ENCODE peak calls at places on chromosomes 6 and 20, in eight cellular contexts. M is iPS DF 19.7; Q is AG08395; Z is stimulated activated CD8-positive, alpha-beta memory T cell treated with anti-CD3 and anti-CD28 coated beads, Interleukin-2, amount 100 ng/mL, for 1 hour; K is SW480; O is T follicular helper cell; J is ELR; H is pulmonary artery endothelial cell. A is an unnamed sample.

GRCh38 chr6:16130437-16130891 is 1.6 kb downstream of the MYLIP start:
- DNase-seq in M (no peak), Q (no peak), Z (no peak), K (peak; percentile 9), O (no peak), J (peak; percentile 13), H (no peak), A (no peak)

GRCh38 chr6:147204060-147204785 is at the start of gene STXBP5:
- DNase-seq in M (no peak), Q (peak; percentile 45), Z (peak; percentile 8), K (peak; percentile 38), O (peak; percentile 6), J (peak; percentile 75), H (no peak), A (peak; percentile 53)

GRCh38 chr20:11454966-11455799 is 462.5 kb upstream of the BTBD3 start:
- DNase-seq in M (no peak), Q (peak; percentile 60), Z (no peak), K (peak; percentile 99), O (no peak), J (peak; percentile 87), H (peak; percentile 53), A (peak; percentile 35)

GRCh38 chr20:3072530-3073250 is 1.3 kb downstream of the OXT start:
- DNase-seq in M (no peak), Q (no peak), Z (no peak), K (no peak), O (no peak), J (no peak), H (no peak), A (no peak)

GRCh38 chr6:125835221-125835744 is 44.5 kb downstream of the NCOA7 start:
- DNase-seq in M (no peak), Q (peak; percentile 31), Z (no peak), K (no peak), O (no peak), J (no peak), H (peak; percentile 78), A (no peak)

GRCh38 chr6:52976591-52977035 is 18.5 kb downstream of the GSTA4 start:
- DNase-seq in M (no peak), Q (no peak), Z (no peak), K (no peak), O (no peak), J (no peak), H (no peak), A (no peak)

GRCh38 chr20:43926691-43927090 is 12.0 kb downstream of the TOX2 start:
- DNase-seq in M (no peak), Q (no peak), Z (no peak), K (no peak), O (no peak), J (no peak), H (no peak), A (no peak)

GRCh38 chr20:407953-408842 is at the start of gene RBCK1:
- DNase-seq in M (no peak), Q (peak; percentile 97), Z (peak; percentile 82), K (peak; percentile 89), O (peak; percentile 84), J (peak; percentile 83), H (no peak), A (peak; percentile 77)

GRCh38 chr20:9228774-9229450 is 160.0 kb downstream of the PLCB4 start:
- DNase-seq in M (no peak), Q (peak; percentile 19), Z (no peak), K (no peak), O (no peak), J (no peak), H (no peak), A (no peak)

GRCh38 chr6:80003841-80004198 is 629 bp upstream of the TTK start:
- DNase-seq in M (no peak), Q (no peak), Z (peak; percentile 1), K (peak; percentile 13), O (peak; percentile 2), J (no peak), H (no peak), A (no peak)

GRCh38 chr20:5885866-5886265 is 64.5 kb downstream of the TRMT6 start:
- DNase-seq in M (no peak), Q (no peak), Z (no peak), K (no peak), O (no peak), J (no peak), H (no peak), A (no peak)

GRCh38 chr20:44069203-44069931 is 117.6 kb downstream of the JPH2 start:
- DNase-seq in M (no peak), Q (no peak), Z (peak; percentile 40), K (no peak), O (peak; percentile 77), J (no peak), H (no peak), A (no peak)

A was measured in HCEC 1CT.